ENCODE peak calls at places on chromosomes 16 and 17, in seven cellular contexts. S, A, C, B, E, G and H are unnamed samples.
A peak's percentile ranks its signal among the peaks of the same experiment; 100 is the strongest.

GRCh38 chr17:15171433-15172047 is 93.6 kb downstream of the PMP22 start:
- DNase-seq in S (peak; percentile 69), A (no peak), C (no peak), B (peak; percentile 83), E (peak; percentile 79), G (peak; percentile 64), H (no peak)

GRCh38 chr17:75051941-75052340 is 4.9 kb downstream of the KCTD2 start:
- DNase-seq in S (no peak), A (no peak), C (no peak), B (no peak), E (no peak), G (no peak), H (no peak)

GRCh38 chr16:89696598-89697128 is 4.8 kb downstream of the SPATA2L start:
- DNase-seq in S (no peak), A (peak; percentile 69), C (no peak), B (no peak), E (peak; percentile 86), G (no peak), H (no peak)

GRCh38 chr17:4711671-4712111 is 1.3 kb downstream of the ARRB2 start:
- DNase-seq in S (peak; percentile 76), A (peak; percentile 82), C (no peak), B (no peak), E (no peak), G (peak; percentile 53), H (no peak)

GRCh38 chr17:66373944-66374817 is 71.8 kb downstream of the PRKCA start:
- DNase-seq in S (no peak), A (peak; percentile 60), C (no peak), B (peak; percentile 46), E (no peak), G (peak; percentile 36), H (no peak)

GRCh38 chr17:6427284-6427781 is 7.6 kb downstream of the AIPL1 start:
- DNase-seq in S (no peak), A (no peak), C (no peak), B (peak; percentile 41), E (no peak), G (no peak), H (no peak)

GRCh38 chr17:59760164-59760563 is 52.7 kb downstream of the VMP1 start:
- DNase-seq in S (no peak), A (no peak), C (no peak), B (no peak), E (no peak), G (no peak), H (no peak)

GRCh38 chr17:15432807-15433547 is 34.4 kb downstream of the CDRT4 start:
- DNase-seq in S (no peak), A (no peak), C (no peak), B (peak; percentile 93), E (no peak), G (no peak), H (no peak)

GRCh38 chr16:3074860-3075545 is 9.6 kb downstream of the IL32 start:
- DNase-seq in S (no peak), A (peak; percentile 85), C (no peak), B (no peak), E (peak; percentile 94), G (no peak), H (no peak)

GRCh38 chr17:75273968-75274708 is 3.1 kb upstream of the MIF4GD start:
- DNase-seq in S (no peak), A (no peak), C (no peak), B (peak; percentile 81), E (peak; percentile 31), G (no peak), H (no peak)

GRCh38 chr16:4535627-4536108 is 2.9 kb downstream of the CDIP1 start:
- DNase-seq in S (no peak), A (no peak), C (no peak), B (no peak), E (no peak), G (no peak), H (no peak)

GRCh38 chr16:85986931-85987749 is 88.2 kb downstream of the IRF8 start:
- DNase-seq in S (no peak), A (no peak), C (no peak), B (peak; percentile 15), E (peak; percentile 73), G (no peak), H (no peak)

GRCh38 chr17:65987988-65988387 is 203.9 kb downstream of the CEP112 start:
- DNase-seq in S (no peak), A (no peak), C (no peak), B (peak; percentile 49), E (no peak), G (no peak), H (no peak)

GRCh38 chr17:67055811-67056745 is 11.7 kb downstream of the CACNG1 start:
- DNase-seq in S (peak; percentile 52), A (no peak), C (no peak), B (no peak), E (peak; percentile 58), G (peak; percentile 18), H (no peak)

GRCh38 chr17:41627316-41628072 is 3.1 kb upstream of the KRT17 start:
- DNase-seq in S (no peak), A (no peak), C (no peak), B (no peak), E (peak; percentile 58), G (no peak), H (no peak)

GRCh38 chr17:82615084-82616020 is 32.9 kb downstream of the WDR45B start:
- DNase-seq in S (no peak), A (no peak), C (no peak), B (no peak), E (peak; percentile 58), G (no peak), H (no peak)
- H3K36me3 ChIP-seq in S (peaks cover 73% of the 10 kb centered on the region), A (peaks cover 20% of the 10 kb centered on the region), C (peaks cover 47% of the 10 kb centered on the region), B (peaks cover 42% of the 10 kb centered on the region), E (peaks cover 54% of the 10 kb centered on the region), G (peaks cover 51% of the 10 kb centered on the region), H (peaks cover 98% of the 10 kb centered on the region)

DNA sequence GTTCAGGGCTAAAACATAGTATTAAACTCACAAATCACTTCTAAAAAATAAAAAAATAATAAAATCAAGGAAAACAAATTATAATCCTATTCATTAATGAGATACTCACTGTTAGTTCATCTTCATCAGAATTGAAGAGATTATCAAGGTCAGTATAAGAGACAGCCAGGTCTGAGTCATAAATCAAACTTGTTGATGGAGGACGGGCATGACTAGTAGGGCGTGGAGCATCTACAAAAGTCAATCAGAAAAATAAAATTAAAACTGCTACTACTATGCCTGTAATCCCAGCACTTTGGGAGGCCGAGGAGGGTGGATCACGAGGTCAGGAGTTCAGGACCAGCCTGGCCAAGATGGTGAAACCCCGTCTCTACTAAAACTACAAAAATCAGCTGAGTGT is 59.1 kb upstream of the INTS2 start:
- DNase-seq in S (no peak), A (no peak), C (no peak), B (no peak), E (no peak), G (no peak), H (no peak)
- H3K36me3 ChIP-seq in S (peaks cover 86% of the 10 kb centered on the region), A (peaks cover 9% of the 10 kb centered on the region), C (peaks cover 26% of the 10 kb centered on the region), B (peaks cover 77% of the 10 kb centered on the region), E (peaks cover 64% of the 10 kb centered on the region), G (peaks cover 16% of the 10 kb centered on the region), H (peaks cover 13% of the 10 kb centered on the region)

DNA sequence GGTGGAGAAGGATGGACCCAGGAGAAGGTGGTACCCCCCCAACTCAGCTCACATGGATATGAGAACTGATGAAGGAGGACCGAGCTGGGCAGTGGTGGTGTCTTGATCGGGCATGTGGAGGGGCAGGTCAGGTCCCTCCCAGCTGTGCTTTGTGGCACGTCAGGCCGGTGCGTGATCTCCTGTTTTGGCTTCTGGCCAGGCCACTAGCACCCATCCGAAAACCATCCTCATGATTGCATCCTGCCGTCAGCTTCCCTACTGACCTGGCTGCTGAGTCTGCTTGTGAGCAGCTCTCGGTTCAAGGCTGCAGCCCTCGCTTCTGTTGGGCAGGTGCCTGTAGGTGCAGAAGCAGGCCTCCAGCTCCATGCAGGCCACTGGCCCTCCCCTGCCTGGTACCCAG is 53.1 kb downstream of the PLD6 start:
- DNase-seq in S (no peak), A (no peak), C (no peak), B (no peak), E (no peak), G (no peak), H (no peak)
- H3K36me3 ChIP-seq in S (peaks cover 75% of the 10 kb centered on the region), A (no peaks in the 10 kb centered on the region), C (peaks cover 44% of the 10 kb centered on the region), B (peaks cover 56% of the 10 kb centered on the region), E (peaks cover 54% of the 10 kb centered on the region), G (peaks cover 64% of the 10 kb centered on the region), H (peaks cover 22% of the 10 kb centered on the region)

DNA sequence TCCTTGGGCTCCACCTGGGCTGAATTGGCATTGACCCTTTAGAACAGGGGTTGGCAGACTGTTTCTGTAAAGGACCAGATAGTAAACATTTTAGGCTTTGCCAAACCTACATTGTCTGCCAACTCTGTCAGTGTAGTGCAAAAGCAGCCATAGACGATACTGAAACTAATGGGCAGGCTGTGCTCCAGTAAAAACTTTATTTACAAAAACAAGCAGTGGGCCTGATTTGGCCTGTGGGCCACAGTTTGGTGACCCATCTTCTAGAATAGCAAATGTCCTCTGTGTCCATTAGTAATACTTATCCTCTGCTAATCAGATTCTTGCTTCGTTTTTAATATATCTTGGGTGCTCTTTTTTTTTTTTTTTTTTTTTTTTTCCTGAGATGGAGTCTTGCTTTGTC is 6.2 kb downstream of the UTP4 start:
- DNase-seq in S (no peak), A (no peak), C (no peak), B (no peak), E (no peak), G (no peak), H (no peak)
- H3K36me3 ChIP-seq in S (peaks cover 58% of the 10 kb centered on the region), A (peaks cover 2% of the 10 kb centered on the region), C (peaks cover 18% of the 10 kb centered on the region), B (peaks cover 37% of the 10 kb centered on the region), E (peaks cover 29% of the 10 kb centered on the region), G (peaks cover 30% of the 10 kb centered on the region), H (peaks cover 78% of the 10 kb centered on the region)